ENCODE peak calls at places on chromosomes 2 and 18, in six cellular contexts. L, M, C, W, E and K are unnamed samples.

GRCh38 chr2:46909771-46910419 is 5.7 kb downstream of the MCFD2 start:
- DNase-seq in C (peak), W (no peak), L (no peak), E (no peak), M (no peak), K (no peak)

GRCh38 chr2:214808961-214809750 is at the start of gene BARD1:
- DNase-seq in C (peak), W (no peak), M (peak), L (peak), E (peak), K (peak)

GRCh38 chr2:38498039-38498438 is 104.7 kb downstream of the HNRNPLL start:
- DNase-seq in E (no peak), L (no peak), M (peak), C (no peak), W (no peak), K (no peak)

GRCh38 chr2:16218651-16219050 is 278.3 kb downstream of the MYCN start:
- DNase-seq in W (no peak), C (no peak), E (no peak), L (no peak), M (no peak), K (no peak)

GRCh38 chr18:40088130-40088529 is 1866.9 kb upstream of the PIK3C3 start:
- DNase-seq in M (no peak), L (no peak), C (no peak), W (no peak), E (no peak), K (no peak)

GRCh38 chr2:127166221-127166860 is 53.8 kb downstream of the CYP27C1 start:
- DNase-seq in L (no peak), E (no peak), W (no peak), M (no peak), C (no peak), K (no peak)

GRCh38 chr2:166419616-166419934 is 43.8 kb upstream of the SCN9A start:
- DNase-seq in E (peak), M (no peak), W (no peak), L (peak), C (peak), K (no peak)

GRCh38 chr2:212484563-212485080 is 54.0 kb downstream of the ERBB4 start:
- DNase-seq in L (no peak), C (peak), E (no peak), W (no peak), M (no peak), K (no peak)

GRCh38 chr2:212531499-212531898 is 7.1 kb downstream of the ERBB4 start:
- DNase-seq in M (no peak), C (no peak), L (no peak), W (no peak), E (no peak), K (no peak)

GRCh38 chr2:169344736-169345506 is 17.4 kb downstream of the LRP2 start:
- DNase-seq in L (no peak), W (no peak), M (no peak), C (no peak), E (no peak), K (no peak)

GRCh38 chr18:67733094-67733493 is 216.6 kb upstream of the DSEL start:
- DNase-seq in C (peak), W (no peak), M (no peak), E (peak), L (no peak), K (peak)

GRCh38 chr2:128490321-128490720 is 171.7 kb upstream of the HS6ST1 start:
- DNase-seq in E (no peak), C (no peak), M (no peak), L (no peak), W (no peak), K (no peak)

GRCh38 chr2:130824492-130825061 is 12.1 kb upstream of the ARHGEF4 start:
- DNase-seq in M (no peak), W (peak), C (peak), L (no peak), E (peak), K (peak)

GRCh38 chr2:45237850-45238542 is 228.7 kb upstream of the SIX2 start:
- DNase-seq in E (peak), L (no peak), W (no peak), C (peak), M (peak), K (peak)

GRCh38 chr18:23844991-23845680 is 155.9 kb downstream of the LAMA3 start:
- DNase-seq in M (no peak), C (peak), E (no peak), W (no peak), L (no peak), K (no peak)

GRCh38 chr2:238141541-238142318 is 3.3 kb downstream of the KLHL30 start:
- DNase-seq in C (no peak), M (peak), L (no peak), W (no peak), E (no peak), K (peak)

GRCh38 chr2:150063950-150064549 is 423.4 kb downstream of the RND3 start:
- DNase-seq in C (no peak), M (no peak), W (no peak), L (peak), E (no peak), K (no peak)

GRCh38 chr2:19120941-19121750 is 237.3 kb downstream of the OSR1 start:
- DNase-seq in W (peak), M (peak), C (peak), E (no peak), L (no peak), K (peak)

GRCh38 chr2:70626254-70626990 is 72.8 kb upstream of the TGFA start:
- DNase-seq in M (no peak), W (no peak), C (no peak), E (no peak), L (no peak), K (no peak)

GRCh38 chr2:172339431-172340010 is 87.9 kb upstream of the ITGA6 start:
- DNase-seq in C (no peak), E (no peak), M (no peak), W (no peak), L (no peak), K (no peak)

GRCh38 chr2:119359774-119360173 is 6.9 kb downstream of the C2orf76 start:
- DNase-seq in C (no peak), E (no peak), L (no peak), W (no peak), M (no peak), K (no peak)

GRCh38 chr2:165573534-165574461 is 104.3 kb downstream of the CSRNP3 start:
- DNase-seq in E (no peak), L (peak), W (peak), C (no peak), M (peak), K (no peak)